ENCODE peak calls at places on chromosomes 5 and 9, in four cellular contexts. One of them, this sample, is unnamed.

GRCh38 chr9:133429641-133430161 is 7.5 kb downstream of the ADAMTS13 start:
- DNase-seq in HepG2: peak
- DNase-seq in K562: peak
- DNase-seq in GM12878: no peak
- DNase-seq in this sample: peak

GRCh38 chr5:181260720-181261319 is at the start of gene TRIM52:
- DNase-seq in GM12878: peak
- DNase-seq in K562: peak
- DNase-seq in HepG2: peak
- DNase-seq in this sample: peak

GRCh38 chr9:76688471-76689238 is 75.6 kb upstream of the PCA3 start:
- DNase-seq in HepG2: peak
- DNase-seq in GM12878: no peak
- DNase-seq in K562: no peak
- DNase-seq in this sample: no peak

GRCh38 chr9:133509179-133510083 is 15.3 kb downstream of the MYMK start:
- DNase-seq in HepG2: no peak
- DNase-seq in GM12878: no peak
- DNase-seq in K562: no peak
- DNase-seq in this sample: peak

GRCh38 chr5:1546556-1546955 is 22.8 kb upstream of the LPCAT1 start:
- DNase-seq in HepG2: no peak
- DNase-seq in GM12878: no peak
- DNase-seq in K562: no peak
- DNase-seq in this sample: no peak

GRCh38 chr5:68319316-68320093 is 103.9 kb downstream of the PIK3R1 start:
- DNase-seq in K562: no peak
- DNase-seq in GM12878: no peak
- DNase-seq in HepG2: no peak
- DNase-seq in this sample: no peak

GRCh38 chr5:142545653-142546322 is 140.1 kb downstream of the FGF1 start:
- DNase-seq in GM12878: no peak
- DNase-seq in HepG2: no peak
- DNase-seq in K562: no peak
- DNase-seq in this sample: no peak

GRCh38 chr5:73763300-73764032 is 137.5 kb downstream of the ARHGEF28 start:
- DNase-seq in K562: no peak
- DNase-seq in GM12878: no peak
- DNase-seq in HepG2: peak
- DNase-seq in this sample: no peak

GRCh38 chr9:4983541-4984165 is 1.4 kb upstream of the JAK2 start:
- DNase-seq in GM12878: no peak
- DNase-seq in HepG2: peak
- DNase-seq in K562: no peak
- DNase-seq in this sample: peak

GRCh38 chr5:132473608-132474007 is 17.0 kb downstream of the IRF1 start:
- DNase-seq in GM12878: no peak
- DNase-seq in HepG2: no peak
- DNase-seq in K562: no peak
- DNase-seq in this sample: no peak

GRCh38 chr9:35489313-35490154 is at the start of gene RUSC2:
- DNase-seq in K562: peak
- DNase-seq in HepG2: peak
- DNase-seq in GM12878: no peak
- DNase-seq in this sample: peak

GRCh38 chr9:128552744-128553221 is 396 bp downstream of the SPTAN1 start:
- DNase-seq in HepG2: no peak
- DNase-seq in GM12878: no peak
- DNase-seq in K562: peak
- DNase-seq in this sample: peak

GRCh38 chr5:156394642-156395393 is 67.9 kb downstream of the SGCD start:
- DNase-seq in K562: no peak
- DNase-seq in GM12878: no peak
- DNase-seq in HepG2: no peak
- DNase-seq in this sample: no peak

GRCh38 chr5:35771321-35771720 is 85.4 kb upstream of the IL7R start:
- DNase-seq in HepG2: no peak
- DNase-seq in GM12878: no peak
- DNase-seq in K562: no peak
- DNase-seq in this sample: no peak

GRCh38 chr9:78365979-78366697 is 69.2 kb downstream of the PSAT1 start:
- DNase-seq in K562: no peak
- DNase-seq in HepG2: no peak
- DNase-seq in GM12878: no peak
- DNase-seq in this sample: peak

GRCh38 chr9:27125030-27125429 is 16.0 kb downstream of the TEK start:
- DNase-seq in K562: no peak
- DNase-seq in GM12878: no peak
- DNase-seq in HepG2: no peak
- DNase-seq in this sample: no peak

GRCh38 chr5:56012281-56012963 is 17.7 kb upstream of the IL6ST start:
- DNase-seq in GM12878: no peak
- DNase-seq in HepG2: peak
- DNase-seq in K562: no peak
- DNase-seq in this sample: no peak

GRCh38 chr5:14118551-14119320 is 24.4 kb upstream of the TRIO start:
- DNase-seq in GM12878: no peak
- DNase-seq in HepG2: no peak
- DNase-seq in K562: no peak
- DNase-seq in this sample: peak

GRCh38 chr9:995776-996175 is 19.3 kb downstream of the DMRT3 start:
- DNase-seq in GM12878: no peak
- DNase-seq in K562: no peak
- DNase-seq in HepG2: no peak
- DNase-seq in this sample: no peak

GRCh38 chr9:127035948-127036347 is 86.5 kb downstream of the ANGPTL2 start:
- DNase-seq in HepG2: no peak
- DNase-seq in GM12878: no peak
- DNase-seq in K562: no peak
- DNase-seq in this sample: no peak

GRCh38 chr9:4225291-4226119 is 74.4 kb downstream of the GLIS3 start:
- DNase-seq in HepG2: no peak
- DNase-seq in K562: no peak
- DNase-seq in GM12878: no peak
- DNase-seq in this sample: peak

GRCh38 chr5:149260761-149261160 is 10.9 kb upstream of the AFAP1L1 start:
- DNase-seq in K562: no peak
- DNase-seq in GM12878: no peak
- DNase-seq in HepG2: no peak
- DNase-seq in this sample: no peak

GRCh38 chr5:171155621-171156020 is 153.4 kb upstream of the TLX3 start:
- DNase-seq in HepG2: no peak
- DNase-seq in GM12878: no peak
- DNase-seq in K562: no peak
- DNase-seq in this sample: no peak

GRCh38 chr5:77420940-77421339 is 71.2 kb downstream of the WDR41 start:
- DNase-seq in K562: no peak
- DNase-seq in GM12878: no peak
- DNase-seq in HepG2: no peak
- DNase-seq in this sample: no peak

GRCh38 chr5:78649220-78649700 is 688 bp upstream of the LHFPL2 start:
- DNase-seq in HepG2: peak
- DNase-seq in GM12878: no peak
- DNase-seq in K562: no peak
- DNase-seq in this sample: peak

GRCh38 chr5:140674211-140674610 is 835 bp upstream of the DND1 start:
- DNase-seq in GM12878: no peak
- DNase-seq in HepG2: no peak
- DNase-seq in K562: no peak
- DNase-seq in this sample: no peak

GRCh38 chr9:123568691-123569342 is 212.8 kb downstream of the CRB2 start:
- DNase-seq in GM12878: no peak
- DNase-seq in HepG2: no peak
- DNase-seq in K562: no peak
- DNase-seq in this sample: no peak

GRCh38 chr5:172943283-172943841 is 15.9 kb upstream of the RPL26L1 start:
- DNase-seq in HepG2: no peak
- DNase-seq in GM12878: no peak
- DNase-seq in K562: peak
- DNase-seq in this sample: peak

GRCh38 chr5:1542755-1543154 is 19.0 kb upstream of the LPCAT1 start:
- DNase-seq in GM12878: no peak
- DNase-seq in HepG2: no peak
- DNase-seq in K562: no peak
- DNase-seq in this sample: no peak

GRCh38 chr9:95874989-95875304 is 544 bp upstream of the ERCC6L2 start:
- DNase-seq in GM12878: no peak
- DNase-seq in K562: peak
- DNase-seq in HepG2: peak
- DNase-seq in this sample: peak

GRCh38 chr9:33146298-33146697 is 20.8 kb downstream of the B4GALT1 start:
- DNase-seq in K562: no peak
- DNase-seq in GM12878: no peak
- DNase-seq in HepG2: no peak
- DNase-seq in this sample: no peak

GRCh38 chr9:126157409-126157808 is 169.2 kb upstream of the MVB12B start:
- DNase-seq in HepG2: no peak
- DNase-seq in K562: no peak
- DNase-seq in GM12878: no peak
- DNase-seq in this sample: no peak

GRCh38 chr5:181037365-181037861 is 2.7 kb upstream of the BTNL9 start:
- DNase-seq in K562: peak
- DNase-seq in HepG2: no peak
- DNase-seq in GM12878: no peak
- DNase-seq in this sample: peak

GRCh38 chr9:130537346-130538050 is 41.9 kb upstream of the FUBP3 start:
- DNase-seq in HepG2: no peak
- DNase-seq in GM12878: no peak
- DNase-seq in K562: peak
- DNase-seq in this sample: no peak
- TF ChIP-seq EZH2 in HepG2: no peak
- TF ChIP-seq EZH2 in GM12878: no peak
- TF ChIP-seq EZH2 in K562: no peak
- TF ChIP-seq EZH2 in this sample: no peak

GRCh38 chr5:175696139-175696854 is 38.4 kb downstream of the HRH2 start:
- DNase-seq in K562: peak
- DNase-seq in HepG2: no peak
- DNase-seq in GM12878: peak
- DNase-seq in this sample: peak
- TF ChIP-seq JUNB in K562: no peak
- TF ChIP-seq JUNB in HepG2: no peak
- TF ChIP-seq JUNB in GM12878: no peak
- TF ChIP-seq JUNB in this sample: no peak

GRCh38 chr5:115169392-115170127 is at the start of gene TRIM36:
- DNase-seq in HepG2: peak
- DNase-seq in GM12878: peak
- DNase-seq in K562: peak
- DNase-seq in this sample: peak

GRCh38 chr5:115168829-115169391 is 798 bp downstream of the TRIM36 start:
- DNase-seq in HepG2: no peak
- DNase-seq in K562: peak
- DNase-seq in GM12878: no peak
- DNase-seq in this sample: peak

GRCh38 chr5:115166744-115167393 is 2.8 kb downstream of the TRIM36 start:
- DNase-seq in K562: no peak
- DNase-seq in HepG2: no peak
- DNase-seq in GM12878: no peak
- DNase-seq in this sample: no peak

GRCh38 chr5:115170924-115171510 is 1.3 kb upstream of the TRIM36 start:
- DNase-seq in K562: no peak
- DNase-seq in HepG2: no peak
- DNase-seq in GM12878: no peak
- DNase-seq in this sample: peak

DNA sequence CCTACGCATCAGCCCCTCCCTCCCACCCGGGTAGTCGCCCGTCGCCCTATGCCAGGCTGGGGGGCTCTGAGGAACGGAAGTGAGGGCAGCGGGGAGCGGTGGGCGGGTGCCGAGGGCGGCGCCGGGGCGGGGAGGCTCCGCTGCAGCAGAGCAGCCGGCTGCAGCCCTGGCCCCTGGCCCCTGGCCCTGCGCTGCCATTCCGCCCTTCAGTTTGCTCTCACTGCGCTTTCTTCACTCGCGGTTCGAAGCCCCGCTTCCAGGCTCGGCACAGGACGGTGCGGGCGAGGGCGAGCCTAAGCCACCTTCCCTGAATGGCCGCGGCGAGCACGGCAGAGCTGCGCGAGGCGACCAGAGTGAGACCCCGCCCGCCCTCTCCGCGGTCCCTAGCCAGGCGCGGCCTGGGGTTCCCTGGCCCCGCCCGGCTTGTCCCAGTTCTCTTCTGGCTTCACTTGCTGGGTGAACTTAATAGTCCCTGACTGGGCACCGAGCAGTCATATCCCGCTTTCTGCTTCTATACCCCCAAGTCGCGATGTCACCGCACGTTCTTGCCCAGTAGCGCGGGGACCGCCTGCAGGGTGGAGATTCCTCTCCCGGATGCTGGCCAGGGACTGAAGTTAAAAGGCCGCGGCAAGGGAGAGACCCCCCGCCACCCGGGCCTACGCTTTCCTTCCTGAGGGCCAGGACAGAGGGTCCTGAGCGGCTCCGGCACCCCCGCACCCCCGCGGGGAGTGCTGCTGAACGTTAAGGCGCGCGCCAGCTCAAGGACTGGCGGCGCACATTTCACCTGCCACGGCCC is 618 bp upstream of the TRIM36 start:
- DNase-seq in GM12878: no peak
- DNase-seq in HepG2: no peak
- DNase-seq in K562: no peak
- DNase-seq in this sample: peak
- TF ChIP-seq EZH2 in GM12878: no peak
- TF ChIP-seq EZH2 in HepG2: no peak
- TF ChIP-seq EZH2 in K562: no peak
- TF ChIP-seq EZH2 in this sample: peak

DNA sequence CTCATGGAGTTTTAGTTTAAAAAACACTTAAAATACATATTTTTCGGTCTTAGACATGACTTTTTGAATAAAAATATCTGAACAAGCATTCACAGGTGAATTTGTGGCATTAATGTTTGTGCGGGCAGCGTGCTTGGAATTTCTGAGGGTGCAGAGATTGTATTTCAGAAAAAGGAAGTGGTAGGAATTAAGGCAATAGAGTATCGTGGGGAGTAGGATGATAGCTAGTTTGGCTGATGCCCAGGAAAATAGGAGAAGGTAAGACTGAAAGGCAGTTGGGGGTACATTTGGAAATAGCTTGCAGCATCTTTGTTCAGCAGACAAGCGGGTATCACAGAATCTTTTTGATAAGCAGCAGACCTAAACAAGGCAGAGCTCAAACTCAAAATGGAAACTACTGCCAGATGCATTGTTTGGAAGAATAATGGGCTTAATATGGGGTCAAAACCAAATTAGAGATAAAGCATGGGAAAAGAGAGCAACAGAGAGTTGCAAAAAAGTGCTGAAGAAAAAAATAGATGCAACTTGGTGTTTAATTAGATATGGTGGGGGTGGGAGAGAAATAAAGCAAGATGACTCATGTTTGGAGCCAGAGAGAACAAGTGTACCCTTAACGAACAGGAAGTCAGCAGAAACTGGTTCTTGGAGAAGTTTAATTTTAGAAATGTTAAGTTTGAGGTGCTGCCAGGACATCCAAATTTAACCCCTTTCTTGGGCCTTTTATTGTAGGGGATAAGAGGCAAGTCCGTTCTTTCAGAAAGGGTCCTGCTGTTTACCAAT is 85.7 kb upstream of the ARRDC3 start:
- DNase-seq in K562: no peak
- DNase-seq in HepG2: no peak
- DNase-seq in GM12878: no peak
- DNase-seq in this sample: no peak
- TF ChIP-seq JUNB in K562: no peak
- TF ChIP-seq JUNB in HepG2: no peak
- TF ChIP-seq JUNB in GM12878: no peak
- TF ChIP-seq JUNB in this sample: no peak